ENCODE peak calls at places on chromosomes 2 and 18, in ten cellular contexts. One of them, this sample, is unnamed.

GRCh38 chr18:8238507-8238906 is 370.7 kb upstream of the RAB12 start:
- DNase-seq in fibroblast of mammary gland: peak; percentile 4
- DNase-seq in heart left ventricle: no peak
- DNase-seq in AG04450: no peak
- DNase-seq in OCI-LY7: no peak
- DNase-seq in endodermal cell: no peak
- DNase-seq in astrocyte: no peak
- DNase-seq in neural progenitor cell: no peak
- DNase-seq in fibroblast of lung: no peak
- DNase-seq in CD8-positive, alpha-beta T cell: no peak
- DNase-seq in this sample: no peak

GRCh38 chr2:2926009-2926857 is 451.4 kb downstream of the EIPR1 start:
- DNase-seq in AG04450: no peak
- DNase-seq in neural progenitor cell: no peak
- DNase-seq in fibroblast of mammary gland: no peak
- DNase-seq in CD8-positive, alpha-beta T cell: no peak
- DNase-seq in OCI-LY7: no peak
- DNase-seq in astrocyte: no peak
- DNase-seq in endodermal cell: no peak
- DNase-seq in heart left ventricle: no peak
- DNase-seq in fibroblast of lung: no peak
- DNase-seq in this sample: no peak

GRCh38 chr18:25518716-25519053 is 166.7 kb upstream of the ZNF521 start:
- DNase-seq in AG04450: no peak
- DNase-seq in neural progenitor cell: no peak
- DNase-seq in CD8-positive, alpha-beta T cell: no peak
- DNase-seq in OCI-LY7: peak; percentile 84
- DNase-seq in fibroblast of mammary gland: no peak
- DNase-seq in endodermal cell: no peak
- DNase-seq in heart left ventricle: no peak
- DNase-seq in astrocyte: no peak
- DNase-seq in fibroblast of lung: no peak
- DNase-seq in this sample: no peak

GRCh38 chr2:8515390-8515761 is 166.5 kb upstream of the ID2 start:
- DNase-seq in AG04450: no peak
- DNase-seq in fibroblast of mammary gland: no peak
- DNase-seq in endodermal cell: no peak
- DNase-seq in astrocyte: no peak
- DNase-seq in heart left ventricle: peak; percentile 45
- DNase-seq in neural progenitor cell: no peak
- DNase-seq in fibroblast of lung: no peak
- DNase-seq in OCI-LY7: peak; percentile 88
- DNase-seq in CD8-positive, alpha-beta T cell: peak; percentile 55
- DNase-seq in this sample: no peak

GRCh38 chr2:154452471-154452870 is 246.0 kb upstream of the KCNJ3 start:
- DNase-seq in AG04450: no peak
- DNase-seq in astrocyte: no peak
- DNase-seq in OCI-LY7: no peak
- DNase-seq in neural progenitor cell: no peak
- DNase-seq in fibroblast of mammary gland: no peak
- DNase-seq in heart left ventricle: no peak
- DNase-seq in CD8-positive, alpha-beta T cell: no peak
- DNase-seq in fibroblast of lung: no peak
- DNase-seq in endodermal cell: no peak
- DNase-seq in this sample: no peak

GRCh38 chr18:21686282-21687105 is 18.1 kb downstream of the ABHD3 start:
- DNase-seq in heart left ventricle: no peak
- DNase-seq in CD8-positive, alpha-beta T cell: no peak
- DNase-seq in endodermal cell: no peak
- DNase-seq in fibroblast of mammary gland: peak; percentile 31
- DNase-seq in fibroblast of lung: peak; percentile 24
- DNase-seq in OCI-LY7: no peak
- DNase-seq in neural progenitor cell: no peak
- DNase-seq in AG04450: no peak
- DNase-seq in astrocyte: no peak
- DNase-seq in this sample: peak; percentile 10

GRCh38 chr2:148021059-148021985 is at the start of gene MBD5:
- DNase-seq in AG04450: peak; percentile 13
- DNase-seq in OCI-LY7: peak; percentile 71
- DNase-seq in CD8-positive, alpha-beta T cell: peak; percentile 54
- DNase-seq in endodermal cell: peak; percentile 86
- DNase-seq in neural progenitor cell: peak; percentile 78
- DNase-seq in astrocyte: peak; percentile 45
- DNase-seq in heart left ventricle: peak; percentile 24
- DNase-seq in fibroblast of lung: peak; percentile 57
- DNase-seq in fibroblast of mammary gland: peak; percentile 30
- DNase-seq in this sample: peak; percentile 27

GRCh38 chr2:135657806-135658582 is 83.7 kb upstream of the UBXN4 start:
- DNase-seq in CD8-positive, alpha-beta T cell: peak; percentile 67
- DNase-seq in OCI-LY7: no peak
- DNase-seq in AG04450: no peak
- DNase-seq in heart left ventricle: no peak
- DNase-seq in fibroblast of lung: no peak
- DNase-seq in astrocyte: no peak
- DNase-seq in neural progenitor cell: no peak
- DNase-seq in endodermal cell: no peak
- DNase-seq in fibroblast of mammary gland: no peak
- DNase-seq in this sample: no peak

GRCh38 chr18:44741551-44741950 is 60.9 kb downstream of the SETBP1 start:
- DNase-seq in CD8-positive, alpha-beta T cell: no peak
- DNase-seq in astrocyte: no peak
- DNase-seq in OCI-LY7: no peak
- DNase-seq in AG04450: no peak
- DNase-seq in heart left ventricle: no peak
- DNase-seq in fibroblast of lung: no peak
- DNase-seq in endodermal cell: no peak
- DNase-seq in neural progenitor cell: no peak
- DNase-seq in fibroblast of mammary gland: no peak
- DNase-seq in this sample: no peak

GRCh38 chr2:85431787-85432186 is 13.3 kb downstream of the SH2D6 start:
- DNase-seq in fibroblast of lung: no peak
- DNase-seq in fibroblast of mammary gland: no peak
- DNase-seq in CD8-positive, alpha-beta T cell: no peak
- DNase-seq in endodermal cell: no peak
- DNase-seq in neural progenitor cell: no peak
- DNase-seq in OCI-LY7: no peak
- DNase-seq in AG04450: no peak
- DNase-seq in astrocyte: no peak
- DNase-seq in heart left ventricle: no peak
- DNase-seq in this sample: no peak

GRCh38 chr2:27212626-27213471 is 781 bp upstream of the SLC5A6 start:
- DNase-seq in heart left ventricle: no peak
- DNase-seq in neural progenitor cell: peak; percentile 11
- DNase-seq in OCI-LY7: peak; percentile 50
- DNase-seq in fibroblast of mammary gland: peak; percentile 82
- DNase-seq in astrocyte: peak; percentile 70
- DNase-seq in AG04450: peak; percentile 15
- DNase-seq in CD8-positive, alpha-beta T cell: peak; percentile 56
- DNase-seq in endodermal cell: no peak
- DNase-seq in fibroblast of lung: peak; percentile 76
- DNase-seq in this sample: peak; percentile 50

GRCh38 chr2:190318931-190319556 is 582 bp downstream of the HIBCH start:
- DNase-seq in astrocyte: no peak
- DNase-seq in neural progenitor cell: peak; percentile 38
- DNase-seq in AG04450: no peak
- DNase-seq in endodermal cell: no peak
- DNase-seq in CD8-positive, alpha-beta T cell: no peak
- DNase-seq in fibroblast of mammary gland: no peak
- DNase-seq in heart left ventricle: no peak
- DNase-seq in fibroblast of lung: no peak
- DNase-seq in OCI-LY7: peak; percentile 59
- DNase-seq in this sample: peak; percentile 38

GRCh38 chr2:8849322-8849721 is 11.9 kb upstream of the KIDINS220 start:
- DNase-seq in neural progenitor cell: no peak
- DNase-seq in fibroblast of lung: peak; percentile 85
- DNase-seq in astrocyte: peak; percentile 80
- DNase-seq in AG04450: peak; percentile 21
- DNase-seq in endodermal cell: no peak
- DNase-seq in heart left ventricle: no peak
- DNase-seq in fibroblast of mammary gland: peak; percentile 72
- DNase-seq in CD8-positive, alpha-beta T cell: no peak
- DNase-seq in OCI-LY7: no peak
- DNase-seq in this sample: peak; percentile 68

GRCh38 chr2:11752906-11753305 is 6.5 kb downstream of the LPIN1 start:
- DNase-seq in heart left ventricle: no peak
- DNase-seq in OCI-LY7: no peak
- DNase-seq in endodermal cell: no peak
- DNase-seq in neural progenitor cell: no peak
- DNase-seq in fibroblast of lung: no peak
- DNase-seq in AG04450: no peak
- DNase-seq in astrocyte: no peak
- DNase-seq in fibroblast of mammary gland: no peak
- DNase-seq in CD8-positive, alpha-beta T cell: no peak
- DNase-seq in this sample: no peak

GRCh38 chr2:68832161-68832869 is 38.9 kb downstream of the BMP10 start:
- DNase-seq in AG04450: no peak
- DNase-seq in fibroblast of mammary gland: peak; percentile 73
- DNase-seq in fibroblast of lung: peak; percentile 78
- DNase-seq in OCI-LY7: peak; percentile 46
- DNase-seq in endodermal cell: no peak
- DNase-seq in neural progenitor cell: no peak
- DNase-seq in astrocyte: peak; percentile 74
- DNase-seq in heart left ventricle: peak; percentile 78
- DNase-seq in CD8-positive, alpha-beta T cell: peak; percentile 19
- DNase-seq in this sample: no peak

GRCh38 chr2:57544626-57545025 is 502.0 kb upstream of the VRK2 start:
- DNase-seq in endodermal cell: no peak
- DNase-seq in fibroblast of lung: no peak
- DNase-seq in OCI-LY7: no peak
- DNase-seq in AG04450: no peak
- DNase-seq in astrocyte: no peak
- DNase-seq in neural progenitor cell: no peak
- DNase-seq in CD8-positive, alpha-beta T cell: no peak
- DNase-seq in heart left ventricle: no peak
- DNase-seq in fibroblast of mammary gland: no peak
- DNase-seq in this sample: no peak

GRCh38 chr2:57546478-57546877 is 500.1 kb upstream of the VRK2 start:
- DNase-seq in CD8-positive, alpha-beta T cell: no peak
- DNase-seq in AG04450: no peak
- DNase-seq in fibroblast of mammary gland: no peak
- DNase-seq in astrocyte: no peak
- DNase-seq in neural progenitor cell: no peak
- DNase-seq in endodermal cell: no peak
- DNase-seq in OCI-LY7: no peak
- DNase-seq in fibroblast of lung: no peak
- DNase-seq in heart left ventricle: no peak
- DNase-seq in this sample: no peak

GRCh38 chr2:57552885-57553284 is 493.7 kb upstream of the VRK2 start:
- DNase-seq in CD8-positive, alpha-beta T cell: no peak
- DNase-seq in endodermal cell: no peak
- DNase-seq in AG04450: no peak
- DNase-seq in astrocyte: no peak
- DNase-seq in neural progenitor cell: no peak
- DNase-seq in fibroblast of lung: no peak
- DNase-seq in heart left ventricle: no peak
- DNase-seq in fibroblast of mammary gland: no peak
- DNase-seq in OCI-LY7: no peak
- DNase-seq in this sample: no peak

GRCh38 chr2:57550912-57551311 is 495.7 kb upstream of the VRK2 start:
- DNase-seq in heart left ventricle: no peak
- DNase-seq in fibroblast of lung: no peak
- DNase-seq in fibroblast of mammary gland: no peak
- DNase-seq in endodermal cell: no peak
- DNase-seq in OCI-LY7: no peak
- DNase-seq in CD8-positive, alpha-beta T cell: no peak
- DNase-seq in AG04450: no peak
- DNase-seq in astrocyte: no peak
- DNase-seq in neural progenitor cell: no peak
- DNase-seq in this sample: no peak

DNA sequence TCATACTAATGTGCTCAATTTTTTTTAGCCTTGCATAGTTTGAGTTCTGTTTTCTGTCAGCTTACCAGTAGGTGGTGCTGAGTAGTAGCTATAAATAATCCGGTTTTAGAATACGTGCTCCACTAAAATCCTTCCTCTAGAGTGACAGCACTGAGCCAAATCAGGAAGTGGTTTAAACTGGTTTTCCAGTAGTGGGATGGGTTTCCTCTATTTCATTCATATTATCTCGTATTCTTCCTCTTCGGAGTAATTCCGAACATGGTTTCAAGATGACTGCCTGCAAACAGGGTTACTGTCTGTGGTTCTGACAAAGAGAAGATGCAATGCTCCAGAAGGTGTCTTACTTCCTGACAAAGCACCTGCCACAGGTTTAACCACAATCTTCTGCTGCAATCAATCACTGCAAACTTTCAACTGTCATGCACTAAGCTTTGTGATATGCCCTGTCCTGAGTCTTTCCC is 496.9 kb upstream of the VRK2 start:
- DNase-seq in neural progenitor cell: peak; percentile 25
- DNase-seq in heart left ventricle: no peak
- DNase-seq in AG04450: no peak
- DNase-seq in astrocyte: no peak
- DNase-seq in endodermal cell: no peak
- DNase-seq in fibroblast of lung: no peak
- DNase-seq in OCI-LY7: peak; percentile 4
- DNase-seq in fibroblast of mammary gland: peak; percentile 8
- DNase-seq in CD8-positive, alpha-beta T cell: no peak
- DNase-seq in this sample: peak; percentile 0
- TF ChIP-seq CTCF in neural progenitor cell: peak; percentile 63
- TF ChIP-seq CTCF in heart left ventricle: peak; percentile 28
- TF ChIP-seq CTCF in AG04450: peak; percentile 7
- TF ChIP-seq CTCF in astrocyte: peak; percentile 47
- TF ChIP-seq CTCF in endodermal cell: peak; percentile 78
- TF ChIP-seq CTCF in fibroblast of lung: no peak
- TF ChIP-seq CTCF in OCI-LY7: peak; percentile 64
- TF ChIP-seq CTCF in fibroblast of mammary gland: peak; percentile 44
- TF ChIP-seq CTCF in CD8-positive, alpha-beta T cell: no peak
- TF ChIP-seq CTCF in this sample: peak; percentile 17

GRCh38 chr2:43379494-43379893 is 153.1 kb upstream of the ZFP36L2 start:
- DNase-seq in fibroblast of lung: no peak
- DNase-seq in endodermal cell: no peak
- DNase-seq in heart left ventricle: no peak
- DNase-seq in CD8-positive, alpha-beta T cell: no peak
- DNase-seq in OCI-LY7: no peak
- DNase-seq in neural progenitor cell: no peak
- DNase-seq in AG04450: no peak
- DNase-seq in astrocyte: no peak
- DNase-seq in fibroblast of mammary gland: no peak
- DNase-seq in this sample: no peak
- H3K4me3 ChIP-seq in fibroblast of lung: no peak overlapping the region
- H3K4me3 ChIP-seq in endodermal cell: no peak overlapping the region
- H3K4me3 ChIP-seq in heart left ventricle: no peak overlapping the region
- H3K4me3 ChIP-seq in CD8-positive, alpha-beta T cell: no peak overlapping the region
- H3K4me3 ChIP-seq in OCI-LY7: no peak overlapping the region
- H3K4me3 ChIP-seq in neural progenitor cell: no peak overlapping the region
- H3K4me3 ChIP-seq in AG04450: no peak overlapping the region
- H3K4me3 ChIP-seq in astrocyte: no peak overlapping the region
- H3K4me3 ChIP-seq in fibroblast of mammary gland: no peak overlapping the region
- H3K4me3 ChIP-seq in this sample: no peak overlapping the region

GRCh38 chr2:188966079-188966571 is 8.0 kb upstream of the COL3A1 start:
- DNase-seq in OCI-LY7: no peak
- DNase-seq in AG04450: no peak
- DNase-seq in fibroblast of lung: peak; percentile 61
- DNase-seq in neural progenitor cell: no peak
- DNase-seq in fibroblast of mammary gland: peak; percentile 51
- DNase-seq in heart left ventricle: no peak
- DNase-seq in endodermal cell: no peak
- DNase-seq in astrocyte: peak; percentile 57
- DNase-seq in CD8-positive, alpha-beta T cell: no peak
- DNase-seq in this sample: no peak
- TF ChIP-seq CTCF in OCI-LY7: no peak
- TF ChIP-seq CTCF in AG04450: no peak
- TF ChIP-seq CTCF in fibroblast of lung: no peak
- TF ChIP-seq CTCF in neural progenitor cell: no peak
- TF ChIP-seq CTCF in fibroblast of mammary gland: no peak
- TF ChIP-seq CTCF in heart left ventricle: no peak
- TF ChIP-seq CTCF in endodermal cell: no peak
- TF ChIP-seq CTCF in astrocyte: no peak
- TF ChIP-seq CTCF in CD8-positive, alpha-beta T cell: no peak
- TF ChIP-seq CTCF in this sample: no peak

GRCh38 chr2:229445013-229445412 is 173.9 kb upstream of the PID1 start:
- DNase-seq in OCI-LY7: no peak
- DNase-seq in CD8-positive, alpha-beta T cell: no peak
- DNase-seq in fibroblast of mammary gland: peak; percentile 100
- DNase-seq in astrocyte: peak; percentile 98
- DNase-seq in neural progenitor cell: no peak
- DNase-seq in fibroblast of lung: peak; percentile 98
- DNase-seq in endodermal cell: no peak
- DNase-seq in AG04450: peak; percentile 82
- DNase-seq in heart left ventricle: peak; percentile 14
- DNase-seq in this sample: peak; percentile 95
- H3K4me3 ChIP-seq in OCI-LY7: no peak overlapping the region
- H3K4me3 ChIP-seq in CD8-positive, alpha-beta T cell: no peak overlapping the region
- H3K4me3 ChIP-seq in fibroblast of mammary gland: no peak overlapping the region
- H3K4me3 ChIP-seq in astrocyte: no peak overlapping the region
- H3K4me3 ChIP-seq in neural progenitor cell: no peak overlapping the region
- H3K4me3 ChIP-seq in fibroblast of lung: no peak overlapping the region
- H3K4me3 ChIP-seq in endodermal cell: no peak overlapping the region
- H3K4me3 ChIP-seq in AG04450: peak overlapping the region; percentile 15
- H3K4me3 ChIP-seq in heart left ventricle: no peak overlapping the region
- H3K4me3 ChIP-seq in this sample: no peak overlapping the region